ENCODE peak calls at places on chromosome 16, in five cellular contexts. One of them, this sample, is unnamed.

GRCh38 chr16:49811630-49812334 is 44.1 kb downstream of the ZNF423 start:
- DNase-seq in lower leg skin: no peak
- DNase-seq in thyroid gland: no peak
- DNase-seq in GM12892: no peak
- DNase-seq in stomach: no peak
- DNase-seq in this sample: no peak

GRCh38 chr16:10266809-10267208 is 84.6 kb upstream of the GRIN2A start:
- DNase-seq in lower leg skin: no peak
- DNase-seq in thyroid gland: no peak
- DNase-seq in GM12892: no peak
- DNase-seq in stomach: no peak
- DNase-seq in this sample: no peak

GRCh38 chr16:31016018-31016417 is 5.6 kb upstream of the STX1B start:
- DNase-seq in stomach: no peak
- DNase-seq in GM12892: no peak
- DNase-seq in thyroid gland: no peak
- DNase-seq in lower leg skin: no peak
- DNase-seq in this sample: no peak

GRCh38 chr16:78705694-78706093 is 606.2 kb downstream of the WWOX start:
- DNase-seq in GM12892: no peak
- DNase-seq in thyroid gland: no peak
- DNase-seq in lower leg skin: no peak
- DNase-seq in stomach: no peak
- DNase-seq in this sample: peak; percentile 2

GRCh38 chr16:81601008-81601428 is 156.4 kb downstream of the CMIP start:
- DNase-seq in thyroid gland: no peak
- DNase-seq in GM12892: no peak
- DNase-seq in lower leg skin: peak; percentile 85
- DNase-seq in stomach: no peak
- DNase-seq in this sample: peak; percentile 72

GRCh38 chr16:85086347-85087291 is 25.7 kb downstream of the CIBAR2 start:
- DNase-seq in lower leg skin: peak; percentile 91
- DNase-seq in thyroid gland: peak; percentile 78
- DNase-seq in GM12892: peak; percentile 77
- DNase-seq in stomach: peak; percentile 78
- DNase-seq in this sample: peak; percentile 46

GRCh38 chr16:20906871-20907255 is 6.3 kb downstream of the LYRM1 start:
- DNase-seq in thyroid gland: no peak
- DNase-seq in lower leg skin: no peak
- DNase-seq in GM12892: no peak
- DNase-seq in stomach: no peak
- DNase-seq in this sample: no peak

GRCh38 chr16:58299757-58300349 is 5.0 kb upstream of the PRSS54 start:
- DNase-seq in GM12892: no peak
- DNase-seq in thyroid gland: no peak
- DNase-seq in lower leg skin: no peak
- DNase-seq in stomach: peak; percentile 32
- DNase-seq in this sample: peak; percentile 5

GRCh38 chr16:87186876-87187533 is 130.2 kb downstream of the C16orf95 start:
- DNase-seq in GM12892: no peak
- DNase-seq in stomach: no peak
- DNase-seq in lower leg skin: no peak
- DNase-seq in thyroid gland: no peak
- DNase-seq in this sample: no peak

GRCh38 chr16:66166451-66166850 is 200.0 kb upstream of the CDH5 start:
- DNase-seq in GM12892: no peak
- DNase-seq in stomach: no peak
- DNase-seq in lower leg skin: no peak
- DNase-seq in thyroid gland: no peak
- DNase-seq in this sample: peak; percentile 12

GRCh38 chr16:1530883-1531637 is 2.4 kb upstream of the TMEM204 start:
- DNase-seq in stomach: no peak
- DNase-seq in thyroid gland: no peak
- DNase-seq in GM12892: no peak
- DNase-seq in lower leg skin: peak; percentile 93
- DNase-seq in this sample: peak; percentile 43

GRCh38 chr16:58236231-58236690 is 38.4 kb upstream of the CSNK2A2 start:
- DNase-seq in lower leg skin: peak; percentile 90
- DNase-seq in GM12892: peak; percentile 46
- DNase-seq in thyroid gland: peak; percentile 65
- DNase-seq in stomach: peak; percentile 71
- DNase-seq in this sample: peak; percentile 51

GRCh38 chr16:15770107-15770506 is 86.7 kb downstream of the MYH11 start:
- DNase-seq in thyroid gland: no peak
- DNase-seq in stomach: no peak
- DNase-seq in GM12892: no peak
- DNase-seq in lower leg skin: no peak
- DNase-seq in this sample: no peak

GRCh38 chr16:860891-861290 is 60.4 kb upstream of the GNG13 start:
- DNase-seq in GM12892: no peak
- DNase-seq in thyroid gland: no peak
- DNase-seq in stomach: no peak
- DNase-seq in lower leg skin: no peak
- DNase-seq in this sample: no peak

GRCh38 chr16:75035410-75035968 is 36.7 kb downstream of the ZNRF1 start:
- DNase-seq in lower leg skin: peak; percentile 34
- DNase-seq in stomach: no peak
- DNase-seq in thyroid gland: peak; percentile 49
- DNase-seq in GM12892: no peak
- DNase-seq in this sample: no peak

GRCh38 chr16:30949655-30950515 is 1.0 kb downstream of the ORAI3 start:
- DNase-seq in GM12892: no peak
- DNase-seq in lower leg skin: peak; percentile 97
- DNase-seq in thyroid gland: peak; percentile 74
- DNase-seq in stomach: peak; percentile 67
- DNase-seq in this sample: peak; percentile 80

GRCh38 chr16:66103245-66103644 is 263.2 kb upstream of the CDH5 start:
- DNase-seq in stomach: no peak
- DNase-seq in GM12892: no peak
- DNase-seq in thyroid gland: no peak
- DNase-seq in lower leg skin: no peak
- DNase-seq in this sample: peak; percentile 58

GRCh38 chr16:3215601-3216262 is 19.2 kb downstream of the ZNF200 start:
- DNase-seq in stomach: no peak
- DNase-seq in GM12892: no peak
- DNase-seq in thyroid gland: no peak
- DNase-seq in lower leg skin: peak; percentile 50
- DNase-seq in this sample: no peak

GRCh38 chr16:53534206-53534605 is 31.2 kb upstream of the AKTIP start:
- DNase-seq in GM12892: no peak
- DNase-seq in stomach: no peak
- DNase-seq in thyroid gland: no peak
- DNase-seq in lower leg skin: no peak
- DNase-seq in this sample: no peak

GRCh38 chr16:79217375-79218011 is 383.0 kb downstream of the MAF start:
- DNase-seq in stomach: no peak
- DNase-seq in lower leg skin: peak; percentile 6
- DNase-seq in GM12892: no peak
- DNase-seq in thyroid gland: no peak
- DNase-seq in this sample: no peak

GRCh38 chr16:81366316-81366932 is 51.7 kb downstream of the GAN start:
- DNase-seq in thyroid gland: no peak
- DNase-seq in GM12892: no peak
- DNase-seq in stomach: no peak
- DNase-seq in lower leg skin: no peak
- DNase-seq in this sample: peak; percentile 59

GRCh38 chr16:79838860-79839259 is 238.3 kb upstream of the MAF start:
- DNase-seq in lower leg skin: no peak
- DNase-seq in GM12892: no peak
- DNase-seq in stomach: no peak
- DNase-seq in thyroid gland: no peak
- DNase-seq in this sample: no peak

GRCh38 chr16:88646345-88647034 is 4.4 kb downstream of the CYBA start:
- DNase-seq in stomach: no peak
- DNase-seq in thyroid gland: no peak
- DNase-seq in GM12892: no peak
- DNase-seq in lower leg skin: no peak
- DNase-seq in this sample: no peak

GRCh38 chr16:4534151-4534790 is 4.3 kb downstream of the CDIP1 start:
- DNase-seq in stomach: no peak
- DNase-seq in thyroid gland: no peak
- DNase-seq in GM12892: no peak
- DNase-seq in lower leg skin: no peak
- DNase-seq in this sample: no peak
- TF ChIP-seq POLR2A in stomach: no peak
- TF ChIP-seq POLR2A in thyroid gland: no peak
- TF ChIP-seq POLR2A in GM12892: no peak
- TF ChIP-seq POLR2A in lower leg skin: no peak
- TF ChIP-seq POLR2A in this sample: no peak

GRCh38 chr16:68768170-68768569 is 31.1 kb downstream of the CDH1 start:
- DNase-seq in stomach: no peak
- DNase-seq in thyroid gland: no peak
- DNase-seq in GM12892: no peak
- DNase-seq in lower leg skin: no peak
- DNase-seq in this sample: no peak

GRCh38 chr16:68764866-68765265 is 27.8 kb downstream of the CDH1 start:
- DNase-seq in stomach: no peak
- DNase-seq in thyroid gland: no peak
- DNase-seq in GM12892: no peak
- DNase-seq in lower leg skin: no peak
- DNase-seq in this sample: no peak

GRCh38 chr16:68771922-68772681 is 35.0 kb downstream of the CDH1 start:
- DNase-seq in stomach: no peak
- DNase-seq in thyroid gland: no peak
- DNase-seq in lower leg skin: no peak
- DNase-seq in GM12892: no peak
- DNase-seq in this sample: no peak

GRCh38 chr16:68774982-68775381 is 37.9 kb downstream of the CDH1 start:
- DNase-seq in thyroid gland: no peak
- DNase-seq in lower leg skin: no peak
- DNase-seq in stomach: no peak
- DNase-seq in GM12892: no peak
- DNase-seq in this sample: no peak

GRCh38 chr16:68770671-68771070 is 33.6 kb downstream of the CDH1 start:
- DNase-seq in thyroid gland: no peak
- DNase-seq in stomach: no peak
- DNase-seq in lower leg skin: no peak
- DNase-seq in GM12892: no peak
- DNase-seq in this sample: no peak
- TF ChIP-seq POLR2A in thyroid gland: no peak
- TF ChIP-seq POLR2A in stomach: no peak
- TF ChIP-seq POLR2A in lower leg skin: no peak
- TF ChIP-seq POLR2A in GM12892: no peak
- TF ChIP-seq POLR2A in this sample: no peak

GRCh38 chr16:68400924-68401460 is 47.3 kb downstream of the SMPD3 start:
- DNase-seq in thyroid gland: no peak
- DNase-seq in GM12892: no peak
- DNase-seq in stomach: no peak
- DNase-seq in lower leg skin: no peak
- DNase-seq in this sample: no peak
- TF ChIP-seq POLR2A in thyroid gland: no peak
- TF ChIP-seq POLR2A in GM12892: no peak
- TF ChIP-seq POLR2A in stomach: no peak
- TF ChIP-seq POLR2A in lower leg skin: no peak
- TF ChIP-seq POLR2A in this sample: no peak

GRCh38 chr16:83952587-83952939 is 477 bp upstream of the OSGIN1 start:
- DNase-seq in stomach: peak; percentile 35
- DNase-seq in thyroid gland: peak; percentile 76
- DNase-seq in lower leg skin: no peak
- DNase-seq in GM12892: no peak
- DNase-seq in this sample: no peak

GRCh38 chr16:83954577-83955016 is 1.6 kb downstream of the OSGIN1 start:
- DNase-seq in stomach: peak; percentile 56
- DNase-seq in thyroid gland: peak; percentile 71
- DNase-seq in lower leg skin: no peak
- DNase-seq in GM12892: no peak
- DNase-seq in this sample: peak; percentile 38

GRCh38 chr16:83951544-83951943 is 1.5 kb upstream of the OSGIN1 start:
- DNase-seq in lower leg skin: no peak
- DNase-seq in thyroid gland: peak; percentile 25
- DNase-seq in GM12892: no peak
- DNase-seq in stomach: no peak
- DNase-seq in this sample: no peak

GRCh38 chr16:83953796-83954576 is 946 bp downstream of the OSGIN1 start:
- DNase-seq in stomach: no peak
- DNase-seq in thyroid gland: peak; percentile 42
- DNase-seq in GM12892: no peak
- DNase-seq in lower leg skin: no peak
- DNase-seq in this sample: peak; percentile 32

GRCh38 chr16:83952940-83953795 is at the start of gene OSGIN1:
- DNase-seq in lower leg skin: peak; percentile 99
- DNase-seq in stomach: peak; percentile 96
- DNase-seq in thyroid gland: peak; percentile 96
- DNase-seq in GM12892: peak; percentile 71
- DNase-seq in this sample: peak; percentile 93
- TF ChIP-seq POLR2A in lower leg skin: no peak
- TF ChIP-seq POLR2A in stomach: peak; percentile 48
- TF ChIP-seq POLR2A in thyroid gland: no peak
- TF ChIP-seq POLR2A in GM12892: no peak
- TF ChIP-seq POLR2A in this sample: peak; percentile 94

DNA sequence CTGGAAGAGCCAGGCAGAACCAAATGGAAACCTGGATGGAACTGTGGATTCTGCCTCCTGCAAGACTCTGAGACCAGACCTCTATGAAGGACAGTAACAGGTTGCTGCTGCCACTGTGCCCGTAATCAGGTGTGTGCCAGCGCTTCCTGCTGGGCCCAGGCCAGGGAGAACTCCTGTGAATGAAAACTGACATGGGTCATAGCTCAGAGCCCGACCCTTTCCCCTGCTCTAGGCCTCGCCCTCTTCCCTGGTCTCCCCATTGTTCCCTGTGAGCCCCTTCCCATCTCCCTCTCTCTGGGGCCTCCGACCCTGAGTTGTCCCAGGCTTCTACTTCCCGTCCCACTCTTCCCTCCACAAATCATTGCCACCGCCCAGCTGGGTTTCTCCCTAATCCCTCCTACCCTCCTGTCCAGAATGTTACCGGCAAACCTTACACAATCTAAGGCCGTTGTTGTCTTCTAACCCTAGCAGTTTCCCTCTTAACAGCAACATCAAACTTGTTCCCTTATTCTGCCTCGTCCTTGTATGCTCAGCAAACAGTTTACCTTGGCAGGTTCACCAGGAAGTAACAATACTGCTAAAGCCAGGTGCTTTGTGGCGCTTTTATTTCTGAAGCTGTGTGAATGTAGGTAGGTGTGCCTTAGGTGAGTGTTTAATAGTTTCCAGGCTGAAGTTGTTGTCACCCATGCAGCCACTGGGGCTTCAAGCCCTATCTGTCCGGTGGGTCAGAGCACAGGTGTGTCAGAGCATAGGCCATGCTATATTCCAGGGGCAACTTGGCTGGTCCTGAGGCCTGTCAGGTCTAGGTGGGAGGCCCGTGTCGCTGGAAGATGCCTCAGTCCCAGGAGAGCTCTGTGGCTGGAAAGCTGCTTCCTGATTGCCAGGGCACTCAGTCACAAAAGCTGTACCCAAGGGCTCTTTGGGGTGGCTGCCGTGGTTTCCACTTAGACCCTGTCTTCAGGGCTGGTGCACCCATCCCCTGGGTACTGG is 32.0 kb downstream of the SMPD3 start:
- DNase-seq in GM12892: no peak
- DNase-seq in lower leg skin: no peak
- DNase-seq in stomach: peak; percentile 66
- DNase-seq in thyroid gland: peak; percentile 28
- DNase-seq in this sample: no peak
- TF ChIP-seq POLR2A in GM12892: no peak
- TF ChIP-seq POLR2A in lower leg skin: no peak
- TF ChIP-seq POLR2A in stomach: no peak
- TF ChIP-seq POLR2A in thyroid gland: no peak
- TF ChIP-seq POLR2A in this sample: no peak

GRCh38 chr16:57082664-57083063 is 9.7 kb upstream of the CPNE2 start:
- DNase-seq in stomach: no peak
- DNase-seq in GM12892: no peak
- DNase-seq in thyroid gland: no peak
- DNase-seq in lower leg skin: no peak
- DNase-seq in this sample: no peak
- TF ChIP-seq POLR2A in stomach: no peak
- TF ChIP-seq POLR2A in GM12892: no peak
- TF ChIP-seq POLR2A in thyroid gland: no peak
- TF ChIP-seq POLR2A in lower leg skin: no peak
- TF ChIP-seq POLR2A in this sample: no peak